ENCODE peak calls at places on chromosomes 4 and X, in six cellular contexts. N is HCT116, L is mesenchymal stem cell, O is OCI-LY7, B is endothelial cell of umbilical vein, H is K562. Y is an unnamed sample.

GRCh38 chr4:88690355-88690754 is 7.3 kb downstream of the NAP1L5 start:
- DNase-seq in N (no peak), L (peak), O (no peak), B (peak), H (peak), Y (no peak)

GRCh38 chrX:41010188-41010846 is 74.9 kb upstream of the USP9X start:
- DNase-seq in N (no peak), L (peak), O (no peak), B (peak), H (peak), Y (no peak)

GRCh38 chrX:123267220-123267619 is 83.1 kb downstream of the GRIA3 start:
- DNase-seq in N (no peak), L (no peak), O (no peak), B (no peak), H (no peak), Y (no peak)

GRCh38 chrX:149074429-149074828 is 430.7 kb downstream of the IDS start:
- DNase-seq in N (no peak), L (peak), O (peak), B (no peak), H (no peak), Y (no peak)

GRCh38 chr4:61220556-61220955 is 20.4 kb downstream of the ADGRL3 start:
- DNase-seq in N (no peak), L (no peak), O (no peak), B (no peak), H (no peak), Y (no peak)

GRCh38 chrX:68835468-68835867 is 6.6 kb downstream of the EFNB1 start:
- DNase-seq in N (no peak), L (no peak), O (no peak), B (no peak), H (no peak), Y (no peak)

GRCh38 chrX:110402091-110402854 is 43.6 kb downstream of the RTL9 start:
- DNase-seq in N (no peak), L (peak), O (no peak), B (no peak), H (peak), Y (no peak)

GRCh38 chrX:119758682-119759332 is 419 bp downstream of the SOWAHD start:
- DNase-seq in N (no peak), L (peak), O (no peak), B (peak), H (peak), Y (no peak)

GRCh38 chrX:47247206-47247998 is 14.6 kb downstream of the USP11 start:
- DNase-seq in N (no peak), L (peak), O (no peak), B (no peak), H (no peak), Y (no peak)

GRCh38 chr4:43816107-43816506 is 632.5 kb downstream of the KCTD8 start:
- DNase-seq in N (no peak), L (no peak), O (no peak), B (no peak), H (no peak), Y (no peak)

GRCh38 chr4:77852892-77853495 is 9.6 kb upstream of the MRPL1 start:
- DNase-seq in N (no peak), L (no peak), O (peak), B (no peak), H (no peak), Y (no peak)

GRCh38 chrX:39577206-39577605 is 520.6 kb downstream of the BCOR start:
- DNase-seq in N (no peak), L (peak), O (no peak), B (no peak), H (no peak), Y (no peak)

DNA sequence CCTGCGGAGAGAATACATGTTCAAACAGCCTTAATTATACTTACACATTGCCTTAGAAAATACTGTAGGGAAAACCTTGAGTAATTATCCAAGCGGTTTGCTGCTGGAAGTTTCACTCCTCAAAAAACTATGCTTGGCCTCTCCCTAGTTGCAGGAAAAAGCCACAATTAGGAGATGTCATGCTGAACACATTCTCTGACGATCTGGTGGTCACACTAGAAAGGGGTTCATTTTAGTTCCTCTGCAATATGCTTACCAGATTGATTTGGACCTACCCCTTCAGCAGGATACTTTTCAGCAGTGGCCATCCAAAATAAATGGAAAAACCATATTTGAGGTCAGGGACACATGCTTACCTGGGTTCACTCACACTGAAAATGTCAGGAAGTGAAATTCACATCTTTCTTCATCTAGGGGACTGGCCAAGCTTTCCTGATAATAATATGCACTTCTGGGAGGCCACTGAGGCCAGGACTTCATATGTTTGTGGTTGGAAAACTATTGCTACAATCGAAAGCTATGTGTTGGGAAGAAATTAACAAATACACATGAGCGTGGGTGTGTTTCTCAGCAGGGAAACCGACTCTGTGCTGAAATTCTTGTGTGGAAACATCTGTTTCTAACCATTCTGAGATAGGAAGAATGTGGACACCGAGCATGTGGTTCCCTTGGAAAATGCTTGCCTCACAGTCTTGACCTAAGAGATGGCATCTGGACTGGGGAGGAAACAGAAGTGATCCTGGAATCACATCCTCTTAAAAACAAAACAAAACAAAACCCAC is 68.8 kb downstream of the ATXN3L start:
- DNase-seq in N (no peak), L (peak), O (no peak), B (peak), H (no peak), Y (no peak)
- H3K4me2 ChIP-seq in N (no peak), L (no peak), O (no peak), B (peak), H (no peak), Y (no peak)

DNA sequence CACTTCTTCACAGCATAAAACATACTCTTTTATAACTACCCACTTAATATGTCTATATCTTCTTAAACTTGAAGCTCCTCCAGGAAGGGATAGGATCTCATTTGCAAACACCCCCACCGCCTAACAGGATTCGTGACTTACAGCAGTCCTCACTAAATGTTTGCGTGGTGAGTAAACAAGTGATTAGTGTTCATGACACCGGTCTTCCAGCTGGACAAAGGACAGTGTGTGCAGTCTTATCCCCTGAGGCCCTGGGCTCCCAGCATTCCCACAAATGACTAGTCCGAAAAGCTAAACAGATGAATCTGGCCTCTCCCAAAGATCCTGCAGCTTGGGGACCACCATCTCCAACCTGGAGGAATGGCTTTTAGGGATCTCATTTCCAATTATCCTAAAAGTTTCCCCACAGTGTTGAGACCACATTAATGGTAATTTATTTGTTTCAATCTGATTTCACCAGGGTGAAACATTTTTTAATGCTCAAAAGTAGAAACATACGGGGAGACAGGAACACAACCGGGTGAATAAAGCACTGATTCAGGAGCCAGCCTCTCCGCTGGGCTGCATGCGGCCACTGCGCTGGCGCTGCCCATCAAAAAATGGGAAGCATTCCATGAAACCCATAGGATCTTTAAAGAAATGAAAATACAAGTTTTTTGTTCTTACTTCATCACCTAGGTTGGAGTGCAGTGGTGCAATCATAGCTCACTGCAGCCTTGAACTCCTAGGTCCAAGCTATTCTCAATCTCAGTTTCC is 69.2 kb downstream of the HADH start:
- DNase-seq in N (peak), L (peak), O (no peak), B (no peak), H (no peak), Y (peak)
- H3K4me2 ChIP-seq in N (peak), L (no peak), O (no peak), B (no peak), H (no peak), Y (no peak)

DNA sequence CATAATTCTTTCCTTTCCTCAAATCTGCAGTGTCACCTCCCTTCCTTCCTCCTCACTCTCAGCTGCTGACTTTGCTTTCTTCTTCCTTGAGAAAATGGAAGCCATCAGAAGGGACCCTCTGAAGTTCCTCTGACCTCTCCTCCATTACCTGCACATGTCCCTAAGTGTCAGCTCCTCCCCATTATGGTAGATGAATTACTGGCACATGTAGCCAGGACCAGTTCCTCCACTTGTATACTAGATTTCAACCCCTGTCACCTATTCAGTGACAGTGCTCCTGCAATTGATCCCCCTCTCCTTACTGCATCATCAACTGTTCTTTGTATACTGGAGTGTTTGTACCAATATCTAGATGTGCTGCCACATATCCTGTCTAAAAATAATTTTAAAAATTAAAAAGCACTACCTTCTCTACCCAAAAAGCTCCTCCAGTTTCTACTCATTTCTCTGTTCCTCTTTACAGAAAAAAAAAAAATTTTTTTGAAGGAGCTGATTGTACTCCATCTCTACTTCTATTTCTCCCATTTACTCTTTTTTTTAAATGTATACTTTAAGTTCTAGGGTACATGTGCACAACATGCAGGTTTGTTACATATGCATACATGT is 78.6 kb downstream of the CLCN5 start:
- DNase-seq in N (no peak), L (no peak), O (no peak), B (no peak), H (no peak), Y (no peak)
- H3K4me2 ChIP-seq in N (no peak), L (no peak), O (no peak), B (no peak), H (no peak), Y (no peak)

DNA sequence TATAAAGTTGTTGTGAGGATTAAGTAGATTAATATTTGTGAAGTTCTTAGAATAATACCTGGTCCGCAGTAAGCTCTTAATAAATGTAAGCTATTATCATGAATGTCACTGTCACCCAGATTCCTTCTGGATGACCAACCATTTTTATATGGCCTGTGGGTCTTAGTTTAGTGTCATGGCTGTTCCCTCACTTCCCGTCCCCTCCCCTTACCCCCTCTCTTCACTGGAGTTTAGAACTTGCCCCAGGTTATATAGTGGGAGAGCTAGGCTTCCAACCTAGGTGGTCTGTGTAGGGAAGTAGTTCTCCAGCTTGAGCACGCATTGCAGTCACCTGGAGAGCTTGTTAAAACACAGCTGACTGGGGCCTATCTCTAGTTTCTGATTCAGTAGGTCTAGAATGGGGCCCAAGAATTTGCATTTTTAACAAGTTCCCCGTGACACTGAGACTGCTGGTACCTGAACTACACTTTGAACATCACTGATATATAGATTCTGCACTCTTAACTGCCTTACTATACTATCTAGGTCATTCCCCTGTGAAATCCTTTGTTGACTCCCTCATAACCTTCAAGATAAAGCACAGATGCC is 66.9 kb upstream of the PLAC1 start:
- DNase-seq in N (no peak), L (no peak), O (no peak), B (no peak), H (no peak), Y (no peak)
- H3K4me2 ChIP-seq in N (no peak), L (no peak), O (no peak), B (no peak), H (no peak), Y (no peak)

DNA sequence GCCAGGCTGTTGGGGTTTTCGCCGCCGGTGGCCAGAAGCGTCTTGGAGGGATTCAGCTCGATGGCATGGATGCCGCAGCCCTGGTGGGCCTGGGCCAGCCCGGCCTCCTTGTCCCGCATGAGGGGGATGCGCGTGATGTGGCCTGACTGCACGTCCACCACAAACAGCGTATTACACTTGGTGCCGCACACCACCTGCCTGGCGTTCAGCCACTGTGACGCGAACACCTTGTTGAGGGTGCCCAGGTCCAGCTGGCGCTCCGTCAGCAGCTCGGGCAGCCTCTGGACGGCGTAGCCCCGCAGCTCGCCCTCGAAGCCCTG is 728 bp downstream of the DCAF12L2 start:
- DNase-seq in N (no peak), L (no peak), O (no peak), B (no peak), H (no peak), Y (no peak)
- H3K4me2 ChIP-seq in N (no peak), L (peak), O (no peak), B (no peak), H (no peak), Y (no peak)

GRCh38 chr4:38673109-38673978 is 9.3 kb downstream of the KLF3 start:
- DNase-seq in N (peak), L (no peak), O (no peak), B (peak), H (peak), Y (no peak)
- H3K4me2 ChIP-seq in N (peak), L (no peak), O (no peak), B (peak), H (peak), Y (peak)

GRCh38 chr4:183989931-183990330 is 84.8 kb downstream of the STOX2 start:
- DNase-seq in N (no peak), L (peak), O (no peak), B (no peak), H (no peak), Y (no peak)
- H3K4me2 ChIP-seq in N (no peak), L (no peak), O (no peak), B (no peak), H (no peak), Y (no peak)

GRCh38 chr4:152968806-152969394 is 32.8 kb downstream of the FHDC1 start:
- DNase-seq in N (no peak), L (no peak), O (no peak), B (no peak), H (no peak), Y (no peak)
- H3K4me2 ChIP-seq in N (no peak), L (no peak), O (no peak), B (no peak), H (no peak), Y (peak)

Y was measured in keratinocyte.